ENCODE peak calls at places on chromosomes 11 and 22, in ten cellular contexts. E is stimulated activated CD8-positive, alpha-beta memory T cell treated with anti-CD3 and anti-CD28 coated beads, Interleukin-4, amount 100 ng/mL, for 4 hours; Q is GM10248; K is astrocyte of the cerebellum; M is fibroblast of the aortic adventitia; D is activated CD4-positive, CD25-positive, alpha-beta regulatory T cell treated with anti-CD3 and anti-CD28 coated beads, Interleukin-2, amount 50 U/mL, for 72 hours; N is T-helper 1 cell; S is activated naive CD8-positive, alpha-beta T cell treated with anti-CD3 and anti-CD28 coated beads, Interleukin-2, amount 10 ng/mL, durations not matched to agents 7 days and 5 days; B is activated T-cell treated with anti-CD3 and anti-CD28 coated beads, Interleukin-2, amount 50 U/mL, for 48 hours; W is NCI-H1930. H is an unnamed sample.

GRCh38 chr22:34812631-34813030 is 253.3 kb upstream of the ISX start:
- DNase-seq in Q (no peak), M (no peak), B (no peak), K (no peak), D (no peak), N (no peak), E (no peak), W (no peak), S (no peak), H (no peak)

GRCh38 chr11:126155402-126156187 is 55.9 kb downstream of the RPUSD4 start:
- DNase-seq in K (no peak), D (no peak), M (no peak), B (no peak), W (no peak), Q (no peak), S (no peak), N (no peak), E (no peak), H (no peak)

GRCh38 chr11:64649304-64649703 is 58.3 kb downstream of the SLC22A12 start:
- DNase-seq in E (no peak), W (no peak), Q (no peak), D (no peak), B (no peak), S (no peak), N (no peak), M (peak), K (no peak), H (peak)

GRCh38 chr22:38257650-38258246 is 15.1 kb downstream of the TMEM184B start:
- DNase-seq in M (no peak), B (no peak), Q (no peak), D (no peak), S (no peak), K (no peak), W (no peak), N (no peak), E (no peak), H (no peak)

GRCh38 chr11:111777094-111778046 is 11.2 kb upstream of the PPP2R1B start:
- DNase-seq in W (peak), D (no peak), S (no peak), M (peak), Q (peak), E (no peak), N (no peak), B (no peak), K (peak), H (peak)

GRCh38 chr11:10605941-10606381 is 37.5 kb upstream of the LYVE1 start:
- DNase-seq in N (no peak), K (no peak), S (no peak), E (no peak), Q (no peak), D (no peak), B (no peak), W (no peak), M (peak), H (no peak)

GRCh38 chr11:66689661-66690590 is 12.2 kb upstream of the RBM4B start:
- DNase-seq in D (no peak), E (no peak), M (no peak), Q (no peak), K (no peak), S (no peak), W (no peak), B (no peak), N (no peak), H (no peak)

GRCh38 chr22:31973739-31974138 is 29.4 kb downstream of the YWHAH start:
- DNase-seq in K (no peak), B (no peak), M (no peak), W (no peak), Q (no peak), N (no peak), E (no peak), D (no peak), S (no peak), H (no peak)

GRCh38 chr11:124627546-124627945 is 4.9 kb downstream of the TBRG1 start:
- DNase-seq in W (no peak), Q (no peak), S (no peak), B (no peak), M (no peak), N (no peak), E (no peak), K (no peak), D (no peak), H (no peak)

GRCh38 chr11:118672865-118673264 is 6.6 kb downstream of the TREH start:
- DNase-seq in M (no peak), D (no peak), S (no peak), B (no peak), K (no peak), W (no peak), N (no peak), Q (no peak), E (no peak), H (no peak)

GRCh38 chr11:31236052-31236652 is 133.4 kb downstream of the DCDC1 start:
- DNase-seq in E (no peak), K (no peak), W (no peak), N (no peak), Q (no peak), D (no peak), M (peak), B (no peak), S (no peak), H (no peak)

GRCh38 chr11:102564110-102564509 is 33.6 kb upstream of the MMP7 start:
- DNase-seq in D (no peak), E (no peak), B (no peak), K (no peak), N (no peak), M (peak), S (no peak), W (no peak), Q (peak), H (peak)

GRCh38 chr11:65854161-65854592 is 3.8 kb downstream of the CFL1 start:
- DNase-seq in E (no peak), K (no peak), D (no peak), Q (no peak), W (no peak), B (peak), N (no peak), S (no peak), M (no peak), H (no peak)

GRCh38 chr22:48187272-48187855 is 1424.9 kb downstream of the TBC1D22A start:
- DNase-seq in D (no peak), S (no peak), Q (no peak), K (no peak), W (no peak), M (no peak), B (no peak), N (no peak), E (no peak), H (no peak)

GRCh38 chr11:126112547-126112946 is 49.9 kb upstream of the CDON start:
- DNase-seq in M (peak), W (no peak), D (no peak), K (no peak), B (no peak), S (no peak), E (no peak), Q (no peak), N (no peak), H (no peak)

GRCh38 chr11:2166091-2166851 is 5.3 kb upstream of the INS start:
- DNase-seq in M (no peak), Q (peak), S (peak), N (peak), D (peak), E (no peak), W (peak), B (peak), K (no peak), H (peak)

GRCh38 chr11:44528103-44528502 is 37.4 kb upstream of the CD82 start:
- DNase-seq in N (no peak), E (no peak), S (no peak), D (no peak), K (no peak), M (no peak), W (no peak), Q (no peak), B (no peak), H (no peak)

GRCh38 chr11:102289510-102290078 is 27.7 kb upstream of the BIRC3 start:
- DNase-seq in S (no peak), D (no peak), B (no peak), W (no peak), E (no peak), K (no peak), N (no peak), M (peak), Q (no peak), H (no peak)

GRCh38 chr22:39242389-39242808 is 2.4 kb downstream of the PDGFB start:
- DNase-seq in D (no peak), B (no peak), S (no peak), N (no peak), Q (no peak), W (no peak), M (no peak), K (no peak), E (no peak), H (no peak)

GRCh38 chr22:47918276-47918928 is 1156.0 kb downstream of the TBC1D22A start:
- DNase-seq in W (no peak), N (no peak), S (peak), E (peak), M (no peak), Q (peak), D (no peak), B (peak), K (no peak), H (no peak)

GRCh38 chr11:46117842-46118241 is 3.4 kb downstream of the PHF21A start:
- DNase-seq in E (no peak), S (no peak), D (no peak), M (no peak), Q (no peak), N (no peak), K (no peak), W (no peak), B (no peak), H (peak)

GRCh38 chr11:134475951-134476350 is 63.9 kb upstream of the B3GAT1 start:
- DNase-seq in W (no peak), B (no peak), N (no peak), M (no peak), D (no peak), E (no peak), Q (no peak), S (no peak), K (no peak), H (no peak)

GRCh38 chr11:64720640-64721358 is 2.2 kb downstream of the NRXN2 start:
- DNase-seq in E (no peak), K (no peak), B (no peak), Q (no peak), W (no peak), N (no peak), D (no peak), S (no peak), M (no peak), H (no peak)

GRCh38 chr11:1834132-1834610 is 619 bp upstream of the SYT8 start:
- DNase-seq in K (no peak), M (no peak), S (no peak), Q (no peak), N (no peak), D (no peak), B (peak), W (no peak), E (no peak), H (no peak)

GRCh38 chr11:119460582-119460981 is 37.6 kb upstream of the THY1 start:
- DNase-seq in K (peak), Q (no peak), S (no peak), D (no peak), E (no peak), N (no peak), M (peak), B (no peak), W (no peak), H (no peak)

GRCh38 chr22:39546064-39546365 is 13.5 kb upstream of the RPS19BP1 start:
- DNase-seq in N (no peak), S (no peak), W (no peak), Q (no peak), D (no peak), K (no peak), E (no peak), B (no peak), M (no peak), H (no peak)

H was measured in erythroblast.